ENCODE peak calls at places on chromosomes 6 and 20, in six cellular contexts. T is tibial nerve, B is right lobe of liver, A is A549, D is AG04449, P is NB4. V is an unnamed sample.

GRCh38 chr6:15255481-15256414 is 9.9 kb downstream of the JARID2 start:
- DNase-seq in T (no peak), B (no peak), A (no peak), D (no peak), P (no peak), V (no peak)

GRCh38 chr6:79048611-79049010 is 29.4 kb downstream of the PHIP start:
- DNase-seq in T (no peak), B (no peak), A (peak; percentile 5), D (no peak), P (peak; percentile 47), V (peak; percentile 15)

GRCh38 chr6:1758076-1758679 is 148.5 kb downstream of the FOXC1 start:
- DNase-seq in T (no peak), B (no peak), A (no peak), D (no peak), P (no peak), V (no peak)

GRCh38 chr6:81214414-81215091 is 537.9 kb downstream of the TENT5A start:
- DNase-seq in T (no peak), B (no peak), A (no peak), D (no peak), P (no peak), V (no peak)

GRCh38 chr20:2507875-2508630 is 662 bp downstream of the ZNF343 start:
- DNase-seq in T (no peak), B (no peak), A (peak; percentile 46), D (no peak), P (peak; percentile 13), V (no peak)

GRCh38 chr6:33080127-33081089 is 4.6 kb downstream of the HLA-DPB1 start:
- DNase-seq in T (peak; percentile 50), B (peak; percentile 59), A (no peak), D (no peak), P (no peak), V (no peak)

GRCh38 chr20:2521369-2522305 is 12.9 kb upstream of the ZNF343 start:
- DNase-seq in T (peak; percentile 40), B (no peak), A (peak; percentile 50), D (no peak), P (peak; percentile 68), V (peak; percentile 9)

GRCh38 chr20:12883507-12883885 is 125.3 kb upstream of the SPTLC3 start:
- DNase-seq in T (no peak), B (no peak), A (no peak), D (no peak), P (no peak), V (no peak)

GRCh38 chr6:80009531-80009930 is 5.1 kb downstream of the TTK start:
- DNase-seq in T (no peak), B (no peak), A (no peak), D (no peak), P (no peak), V (no peak)

GRCh38 chr6:53033764-53034163 is 31.4 kb upstream of the FBXO9 start:
- DNase-seq in T (peak; percentile 30), B (no peak), A (no peak), D (peak; percentile 55), P (no peak), V (no peak)

GRCh38 chr6:169618526-169619490 is 83.0 kb downstream of the WDR27 start:
- DNase-seq in T (no peak), B (no peak), A (no peak), D (peak; percentile 95), P (no peak), V (peak; percentile 84)

GRCh38 chr20:35144694-35145093 is 2.4 kb downstream of the EDEM2 start:
- DNase-seq in T (peak; percentile 33), B (no peak), A (no peak), D (no peak), P (peak; percentile 68), V (no peak)

GRCh38 chr6:55449219-55449618 is 122.0 kb downstream of the GFRAL start:
- DNase-seq in T (no peak), B (no peak), A (no peak), D (no peak), P (peak; percentile 15), V (peak; percentile 18)

GRCh38 chr6:7073082-7073783 is 34.5 kb upstream of the RREB1 start:
- DNase-seq in T (no peak), B (no peak), A (no peak), D (no peak), P (no peak), V (no peak)
- H3K4me3 ChIP-seq in T (no peak overlapping the region), B (no peak overlapping the region), A (no peak overlapping the region), D (no peak overlapping the region), P (no peak overlapping the region), V (no peak overlapping the region)

DNA sequence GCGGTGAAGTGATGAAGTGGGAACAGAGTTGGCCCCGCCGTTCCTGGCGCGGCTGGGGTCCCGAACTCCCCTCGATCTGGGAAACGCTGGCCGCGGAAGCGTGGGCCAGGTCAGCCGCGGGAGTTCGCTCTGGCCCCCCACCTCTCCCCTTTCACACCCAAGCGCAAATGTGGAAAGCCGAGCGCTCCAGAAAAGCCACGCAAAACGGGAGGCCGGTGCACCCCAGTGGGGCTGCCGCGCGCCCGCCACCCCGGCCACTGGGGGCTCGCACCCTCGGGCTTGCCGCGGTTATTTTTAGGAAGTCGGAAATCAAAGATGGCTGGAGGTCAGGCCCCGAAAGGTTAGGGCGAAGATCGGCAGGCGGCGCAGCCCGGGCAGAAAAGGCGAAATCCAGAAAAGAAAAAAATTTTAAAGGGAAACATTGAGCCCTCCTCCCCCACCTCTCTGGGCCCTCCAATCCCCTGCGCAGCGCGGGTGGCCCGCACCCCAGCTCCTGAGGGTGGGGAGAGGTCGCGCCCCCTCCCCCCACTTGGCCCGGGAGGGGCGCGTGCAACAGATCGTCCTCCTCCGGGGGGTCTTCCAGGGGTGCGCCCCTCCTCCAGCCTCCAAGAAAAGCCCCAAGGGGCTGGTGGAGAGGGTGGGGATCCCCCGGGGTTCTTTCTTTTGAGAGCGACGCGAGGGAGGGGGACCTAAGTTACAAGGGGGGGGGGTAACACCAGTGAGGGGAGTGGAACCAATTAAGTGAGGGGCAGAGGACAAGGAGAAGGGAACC is 915 bp downstream of the SALL4 start:
- DNase-seq in T (no peak), B (no peak), A (peak; percentile 44), D (no peak), P (no peak), V (no peak)
- TF ChIP-seq CTCF in T (no peak), B (no peak), A (peak; percentile 21), D (peak; percentile 10), P (no peak), V (peak; percentile 26)

GRCh38 chr20:31869673-31869941 is 720 bp downstream of the DUSP15 start:
- DNase-seq in T (no peak), B (no peak), A (no peak), D (no peak), P (no peak), V (no peak)
- H3K4me3 ChIP-seq in T (peak overlapping the region; percentile 69), B (peak overlapping the region; percentile 54), A (peak overlapping the region; percentile 70), D (no peak overlapping the region), P (peak overlapping the region; percentile 39), V (peak overlapping the region; percentile 47)

DNA sequence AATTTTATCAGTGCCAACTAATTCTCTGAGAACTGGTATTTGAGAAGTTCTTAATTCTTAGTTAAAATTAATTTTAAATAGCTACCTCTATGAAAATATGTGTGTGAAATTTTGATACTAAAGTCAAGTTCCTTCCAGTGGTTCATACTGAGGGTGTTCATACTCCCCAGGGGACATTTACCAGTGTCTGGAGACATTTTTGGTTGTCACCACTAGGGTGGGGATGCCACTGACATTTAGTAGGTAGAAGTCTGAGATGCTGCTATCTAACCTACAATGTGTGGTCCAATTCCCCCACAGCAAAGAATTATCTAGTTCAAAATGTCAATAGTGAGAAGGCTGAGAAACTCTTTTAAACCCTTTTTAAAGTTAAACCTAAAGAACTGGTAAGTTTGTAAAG is 463.8 kb downstream of the ADGRB3 start:
- DNase-seq in T (no peak), B (no peak), A (no peak), D (no peak), P (peak; percentile 6), V (no peak)
- TF ChIP-seq CTCF in T (no peak), B (no peak), A (no peak), D (no peak), P (peak; percentile 12), V (no peak)

GRCh38 chr6:35470663-35471120 is 2.5 kb downstream of the RPL10A start:
- DNase-seq in T (no peak), B (no peak), A (no peak), D (no peak), P (no peak), V (no peak)
- H3K4me3 ChIP-seq in T (no peak overlapping the region), B (no peak overlapping the region), A (peak overlapping the region; percentile 99), D (peak overlapping the region; percentile 94), P (peak overlapping the region; percentile 77), V (peak overlapping the region; percentile 95)

DNA sequence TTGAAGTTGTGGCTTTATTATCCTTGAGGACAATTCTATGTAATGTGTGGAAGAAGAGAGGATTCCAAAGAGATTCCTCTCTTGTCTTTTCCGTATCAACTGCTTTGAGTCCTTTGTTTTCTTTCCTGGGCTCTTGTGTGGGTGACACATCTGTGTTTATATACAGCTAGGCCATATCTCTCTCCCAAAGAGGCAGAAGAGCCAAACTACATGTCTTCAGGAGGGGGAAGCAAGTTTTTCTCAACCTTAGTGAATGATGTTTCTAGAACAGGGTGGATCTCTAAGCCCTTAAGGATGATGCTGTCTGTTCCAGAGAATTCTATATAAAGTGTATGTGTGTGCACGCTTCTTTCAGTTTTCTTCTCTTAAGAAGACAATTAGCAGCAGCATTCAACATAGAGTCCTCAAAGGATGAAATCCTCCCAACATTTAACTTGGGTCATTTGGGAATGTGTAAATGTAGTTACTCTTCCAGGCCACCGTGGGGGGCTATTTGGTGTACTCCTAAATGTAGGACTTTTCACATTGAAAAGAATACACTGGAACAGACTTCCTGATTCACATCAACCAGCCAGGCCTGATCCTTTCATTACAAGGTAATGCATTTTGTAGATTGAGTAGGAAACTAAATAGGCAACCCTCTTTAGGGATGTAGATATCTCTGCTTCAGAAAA is 92.8 kb upstream of the EEF1E1 start:
- DNase-seq in T (no peak), B (no peak), A (no peak), D (no peak), P (peak; percentile 21), V (no peak)
- TF ChIP-seq CTCF in T (no peak), B (no peak), A (no peak), D (no peak), P (peak; percentile 20), V (no peak)